ENCODE peak calls at places on chromosomes 13 and 19, in eight cellular contexts. C is CD8-positive, alpha-beta memory T cell; F is GM12892; O is stimulated activated CD8-positive, alpha-beta memory T cell treated with anti-CD3 and anti-CD28 coated beads, Interleukin-15, amount 100 ng/mL, for 24 hours; G is ELR; N is amygdala; B is PC-9; H is T47D. J is an unnamed sample.

GRCh38 chr19:4352701-4353121 is 9.3 kb downstream of the MPND start:
- DNase-seq in H (peak), O (no peak), B (no peak), F (peak), C (no peak), N (no peak), G (peak), J (no peak)

GRCh38 chr19:5627395-5627904 is 4.6 kb downstream of the SAFB start:
- DNase-seq in G (peak), F (no peak), B (no peak), N (no peak), C (no peak), O (no peak), H (no peak), J (no peak)

GRCh38 chr13:103066079-103066880 is at the start of gene SLC10A2:
- DNase-seq in B (no peak), H (no peak), G (no peak), F (no peak), C (no peak), N (no peak), O (no peak), J (no peak)

GRCh38 chr19:46890423-46891170 is 29.8 kb downstream of the ARHGAP35 start:
- DNase-seq in C (no peak), G (peak), O (no peak), F (no peak), B (peak), N (no peak), H (peak), J (no peak)

GRCh38 chr13:97892717-97893116 is 60.8 kb upstream of the IPO5 start:
- DNase-seq in B (no peak), O (no peak), C (no peak), F (no peak), G (peak), H (no peak), N (no peak), J (no peak)

GRCh38 chr19:24078688-24079087 is 8.3 kb upstream of the ZNF254 start:
- DNase-seq in N (no peak), G (no peak), B (no peak), O (no peak), C (no peak), H (no peak), F (no peak), J (no peak)

GRCh38 chr19:48609571-48610108 is 3.1 kb downstream of the SPACA4 start:
- DNase-seq in G (no peak), F (no peak), C (no peak), B (no peak), N (no peak), H (no peak), O (no peak), J (no peak)

GRCh38 chr13:25844559-25845434 is 207.0 kb downstream of the SHISA2 start:
- DNase-seq in B (no peak), F (no peak), N (no peak), H (no peak), C (no peak), G (no peak), O (no peak), J (no peak)

GRCh38 chr13:106570354-106570822 is 2.5 kb upstream of the ARGLU1 start:
- DNase-seq in N (no peak), G (peak), F (no peak), O (peak), C (peak), B (no peak), H (peak), J (no peak)

GRCh38 chr19:16258440-16258903 is 60.8 kb downstream of the AP1M1 start:
- DNase-seq in B (no peak), C (no peak), F (no peak), N (no peak), O (no peak), H (no peak), G (no peak), J (no peak)

GRCh38 chr19:39097299-39097698 is 13.1 kb downstream of the ACP7 start:
- DNase-seq in F (no peak), C (no peak), B (no peak), H (no peak), N (no peak), G (no peak), O (no peak), J (no peak)

GRCh38 chr19:56091751-56092546 is 29.1 kb downstream of the ZNF787 start:
- DNase-seq in B (peak), F (no peak), O (no peak), C (no peak), H (peak), N (no peak), G (no peak), J (no peak)

GRCh38 chr13:27796544-27797227 is 4.4 kb downstream of the GSX1 start:
- DNase-seq in B (no peak), N (no peak), G (no peak), C (no peak), H (no peak), F (no peak), O (no peak), J (no peak)

GRCh38 chr19:6828306-6828697 is 55.8 kb downstream of the VAV1 start:
- DNase-seq in F (no peak), O (no peak), N (no peak), G (peak), H (peak), B (peak), C (no peak), J (no peak)

J was measured in amniotic stem cell.